ENCODE peak calls at places on chromosome 1, in eight cellular contexts. U, L, Y, V, D, H, E and K are unnamed samples. For H3K4me1, the result is how much of the 10 kb centered on the place peaks cover.

GRCh38 chr1:70403759-70404158 is 7.3 kb upstream of the CTH start:
- DNase-seq in U (no peak), L (no peak), Y (no peak), V (no peak), D (no peak), H (no peak), E (no peak), K (no peak)

GRCh38 chr1:117537291-117537920 is 68.4 kb upstream of the TENT5C start:
- DNase-seq in U (no peak), L (peak), Y (peak), V (peak), D (no peak), H (peak), E (no peak), K (peak)

GRCh38 chr1:58619286-58620054 is 42.4 kb upstream of the TACSTD2 start:
- DNase-seq in U (no peak), L (no peak), Y (no peak), V (peak), D (no peak), H (no peak), E (no peak), K (no peak)

GRCh38 chr1:23742670-23743286 is 493 bp upstream of the ELOA start:
- DNase-seq in U (no peak), L (peak), Y (no peak), V (peak), D (no peak), H (peak), E (no peak), K (no peak)

GRCh38 chr1:9164919-9165318 is 36.0 kb upstream of the GPR157 start:
- DNase-seq in U (no peak), L (no peak), Y (no peak), V (no peak), D (no peak), H (no peak), E (no peak), K (no peak)

GRCh38 chr1:160127865-160128523 is 12.4 kb downstream of the ATP1A2 start:
- DNase-seq in U (no peak), L (no peak), Y (no peak), V (peak), D (no peak), H (no peak), E (no peak), K (no peak)

GRCh38 chr1:94650301-94650700 is 108.7 kb upstream of the F3 start:
- DNase-seq in U (no peak), L (no peak), Y (no peak), V (no peak), D (no peak), H (no peak), E (no peak), K (no peak)

GRCh38 chr1:21200767-21201166 is 24.1 kb upstream of the EIF4G3 start:
- DNase-seq in U (no peak), L (no peak), Y (no peak), V (peak), D (no peak), H (no peak), E (no peak), K (no peak)

GRCh38 chr1:28456078-28456477 is 49.8 kb upstream of the RCC1 start:
- DNase-seq in U (no peak), L (no peak), Y (no peak), V (peak), D (no peak), H (peak), E (no peak), K (no peak)

GRCh38 chr1:234588402-234588801 is 21.6 kb downstream of the IRF2BP2 start:
- DNase-seq in U (no peak), L (no peak), Y (no peak), V (no peak), D (no peak), H (no peak), E (no peak), K (no peak)

GRCh38 chr1:33029921-33030320 is 6.8 kb downstream of the AK2 start:
- DNase-seq in U (no peak), L (no peak), Y (no peak), V (no peak), D (no peak), H (no peak), E (no peak), K (no peak)

GRCh38 chr1:151898519-151898991 is 10.8 kb downstream of the THEM4 start:
- DNase-seq in U (peak), L (peak), Y (no peak), V (peak), D (no peak), H (no peak), E (peak), K (no peak)

GRCh38 chr1:89306273-89306672 is 33.6 kb upstream of the GBP5 start:
- DNase-seq in U (no peak), L (no peak), Y (no peak), V (no peak), D (no peak), H (no peak), E (no peak), K (no peak)

GRCh38 chr1:172902861-172903381 is 147.8 kb downstream of the TNFSF18 start:
- DNase-seq in U (no peak), L (no peak), Y (no peak), V (no peak), D (no peak), H (peak), E (no peak), K (no peak)

GRCh38 chr1:216535059-216535458 is 111.8 kb upstream of the USH2A start:
- DNase-seq in U (no peak), L (no peak), Y (no peak), V (peak), D (no peak), H (no peak), E (no peak), K (no peak)

GRCh38 chr1:215290018-215290417 is 207.5 kb downstream of the KCNK2 start:
- DNase-seq in U (no peak), L (no peak), Y (no peak), V (no peak), D (no peak), H (no peak), E (no peak), K (no peak)

GRCh38 chr1:67688526-67689219 is 3.7 kb downstream of the GADD45A start:
- DNase-seq in U (no peak), L (no peak), Y (peak), V (no peak), D (no peak), H (no peak), E (no peak), K (no peak)

GRCh38 chr1:16922885-16923431 is 1.2 kb downstream of the CROCC start:
- DNase-seq in U (no peak), L (no peak), Y (no peak), V (no peak), D (no peak), H (no peak), E (no peak), K (no peak)

GRCh38 chr1:34694383-34694782 is 60.5 kb upstream of the GJB5 start:
- DNase-seq in U (no peak), L (no peak), Y (no peak), V (no peak), D (no peak), H (no peak), E (no peak), K (no peak)

GRCh38 chr1:212485218-212485609 is 52.5 kb downstream of the NENF start:
- DNase-seq in U (no peak), L (no peak), Y (no peak), V (no peak), D (no peak), H (no peak), E (no peak), K (no peak)
- H3K4me1 ChIP-seq in U (under half), L (under half), Y (under half), V (under half), D (under half), H (under half), E (under half), K (under half)

DNA sequence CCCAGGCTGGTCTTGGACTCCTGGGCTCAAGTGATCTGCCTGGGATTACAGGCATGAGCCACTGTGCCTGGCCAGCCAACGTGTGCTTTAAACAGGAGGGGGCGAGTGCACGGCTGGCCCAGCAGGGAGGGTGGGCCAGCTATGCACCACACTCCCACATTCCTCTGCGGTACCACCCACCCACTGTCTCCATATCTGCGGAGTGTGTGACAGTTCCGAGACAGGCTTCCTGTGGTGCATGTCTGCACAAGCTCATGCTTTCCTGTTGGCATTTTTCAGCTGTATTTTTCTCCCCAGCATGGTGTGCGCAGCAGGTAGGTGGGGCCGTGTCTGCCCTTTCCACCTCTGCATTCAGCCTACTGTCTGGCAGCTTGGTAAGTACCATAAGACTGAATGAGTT is 183.3 kb downstream of the AJAP1 start:
- DNase-seq in U (no peak), L (no peak), Y (no peak), V (no peak), D (no peak), H (peak), E (no peak), K (no peak)
- H3K4me3 ChIP-seq in U (no peak), L (no peak), Y (no peak), V (no peak), D (no peak), H (peak), E (no peak), K (no peak)

GRCh38 chr1:12204754-12205658 is 24.8 kb upstream of the VPS13D start:
- DNase-seq in U (no peak), L (no peak), Y (no peak), V (no peak), D (no peak), H (no peak), E (no peak), K (no peak)
- H3K4me1 ChIP-seq in U (half or more), L (under half), Y (under half), V (under half), D (under half), H (under half), E (half or more), K (under half)

GRCh38 chr1:230169454-230170152 is 102.6 kb downstream of the GALNT2 start:
- DNase-seq in U (no peak), L (no peak), Y (no peak), V (no peak), D (no peak), H (no peak), E (no peak), K (no peak)

GRCh38 chr1:230170610-230171009 is 103.6 kb downstream of the GALNT2 start:
- DNase-seq in U (no peak), L (no peak), Y (no peak), V (no peak), D (no peak), H (no peak), E (no peak), K (no peak)

GRCh38 chr1:230172016-230172356 is 104.9 kb downstream of the GALNT2 start:
- DNase-seq in U (no peak), L (no peak), Y (no peak), V (no peak), D (no peak), H (no peak), E (no peak), K (no peak)

GRCh38 chr1:230171337-230172015 is 104.4 kb downstream of the GALNT2 start:
- DNase-seq in U (no peak), L (no peak), Y (no peak), V (no peak), D (no peak), H (no peak), E (no peak), K (no peak)

GRCh38 chr1:230170153-230170547 is 103.1 kb downstream of the GALNT2 start:
- DNase-seq in U (no peak), L (no peak), Y (no peak), V (no peak), D (no peak), H (no peak), E (no peak), K (no peak)
- H3K4me3 ChIP-seq in U (no peak), L (no peak), Y (no peak), V (no peak), D (no peak), H (no peak), E (no peak), K (no peak)

GRCh38 chr1:19461352-19461645 is 24.0 kb downstream of the CAPZB start:
- DNase-seq in U (no peak), L (no peak), Y (no peak), V (no peak), D (no peak), H (no peak), E (no peak), K (no peak)

GRCh38 chr1:19460535-19461351 is 24.6 kb downstream of the CAPZB start:
- DNase-seq in U (no peak), L (no peak), Y (no peak), V (no peak), D (no peak), H (no peak), E (no peak), K (no peak)

GRCh38 chr1:19456915-19457554 is 28.3 kb downstream of the CAPZB start:
- DNase-seq in U (no peak), L (no peak), Y (peak), V (peak), D (no peak), H (no peak), E (no peak), K (no peak)

GRCh38 chr1:19457555-19457954 is 27.8 kb downstream of the CAPZB start:
- DNase-seq in U (no peak), L (no peak), Y (peak), V (no peak), D (no peak), H (no peak), E (no peak), K (no peak)

GRCh38 chr1:19458815-19459417 is 26.4 kb downstream of the CAPZB start:
- DNase-seq in U (no peak), L (peak), Y (no peak), V (no peak), D (no peak), H (no peak), E (no peak), K (no peak)
- H3K4me1 ChIP-seq in U (half or more), L (half or more), Y (half or more), V (under half), D (half or more), H (under half), E (half or more), K (under half)

GRCh38 chr1:181101581-181102226 is 13.2 kb downstream of the IER5 start:
- DNase-seq in U (no peak), L (no peak), Y (peak), V (peak), D (no peak), H (peak), E (no peak), K (no peak)
- H3K4me3 ChIP-seq in U (no peak), L (no peak), Y (peak), V (no peak), D (peak), H (no peak), E (no peak), K (peak)

GRCh38 chr1:181094813-181095212 is 6.3 kb downstream of the IER5 start:
- DNase-seq in U (no peak), L (peak), Y (peak), V (peak), D (no peak), H (no peak), E (no peak), K (no peak)

GRCh38 chr1:181097242-181097641 is 8.7 kb downstream of the IER5 start:
- DNase-seq in U (no peak), L (no peak), Y (no peak), V (no peak), D (no peak), H (no peak), E (no peak), K (no peak)

GRCh38 chr1:181095260-181095659 is 6.8 kb downstream of the IER5 start:
- DNase-seq in U (no peak), L (no peak), Y (no peak), V (no peak), D (no peak), H (no peak), E (no peak), K (no peak)

GRCh38 chr1:181094402-181094801 is 5.9 kb downstream of the IER5 start:
- DNase-seq in U (no peak), L (no peak), Y (no peak), V (no peak), D (no peak), H (no peak), E (no peak), K (no peak)

GRCh38 chr1:181095763-181096184 is 7.3 kb downstream of the IER5 start:
- DNase-seq in U (no peak), L (no peak), Y (no peak), V (no peak), D (no peak), H (no peak), E (no peak), K (no peak)
- H3K4me1 ChIP-seq in U (under half), L (half or more), Y (half or more), V (under half), D (half or more), H (half or more), E (under half), K (under half)

GRCh38 chr1:115655916-115656315 is 14.1 kb downstream of the VANGL1 start:
- DNase-seq in U (no peak), L (no peak), Y (no peak), V (no peak), D (no peak), H (no peak), E (no peak), K (no peak)

GRCh38 chr1:115654663-115655306 is 13.0 kb downstream of the VANGL1 start:
- DNase-seq in U (no peak), L (no peak), Y (no peak), V (peak), D (no peak), H (no peak), E (no peak), K (no peak)

GRCh38 chr1:115658646-115659045 is 16.9 kb downstream of the VANGL1 start:
- DNase-seq in U (no peak), L (no peak), Y (no peak), V (no peak), D (no peak), H (no peak), E (no peak), K (no peak)

GRCh38 chr1:115655307-115655664 is 13.5 kb downstream of the VANGL1 start:
- DNase-seq in U (no peak), L (no peak), Y (no peak), V (no peak), D (no peak), H (no peak), E (no peak), K (no peak)

GRCh38 chr1:115656461-115657077 is 14.8 kb downstream of the VANGL1 start:
- DNase-seq in U (no peak), L (no peak), Y (no peak), V (no peak), D (no peak), H (no peak), E (no peak), K (no peak)
- H3K4me3 ChIP-seq in U (no peak), L (no peak), Y (no peak), V (no peak), D (no peak), H (no peak), E (no peak), K (no peak)

GRCh38 chr1:15180189-15180588 is 26.6 kb downstream of the TMEM51 start:
- DNase-seq in U (no peak), L (no peak), Y (no peak), V (no peak), D (no peak), H (peak), E (no peak), K (no peak)
- H3K4me1 ChIP-seq in U (under half), L (half or more), Y (under half), V (under half), D (half or more), H (under half), E (under half), K (under half)

GRCh38 chr1:154328318-154329151 is 3.2 kb downstream of the ATP8B2 start:
- DNase-seq in U (peak), L (peak), Y (peak), V (peak), D (no peak), H (peak), E (peak), K (no peak)

GRCh38 chr1:154327466-154328317 is 2.4 kb downstream of the ATP8B2 start:
- DNase-seq in U (no peak), L (peak), Y (no peak), V (no peak), D (no peak), H (no peak), E (no peak), K (no peak)

GRCh38 chr1:154330669-154331068 is 5.3 kb downstream of the ATP8B2 start:
- DNase-seq in U (no peak), L (no peak), Y (no peak), V (no peak), D (no peak), H (no peak), E (no peak), K (no peak)

GRCh38 chr1:154329152-154329521 is 3.8 kb downstream of the ATP8B2 start:
- DNase-seq in U (no peak), L (no peak), Y (peak), V (no peak), D (no peak), H (no peak), E (no peak), K (no peak)

DNA sequence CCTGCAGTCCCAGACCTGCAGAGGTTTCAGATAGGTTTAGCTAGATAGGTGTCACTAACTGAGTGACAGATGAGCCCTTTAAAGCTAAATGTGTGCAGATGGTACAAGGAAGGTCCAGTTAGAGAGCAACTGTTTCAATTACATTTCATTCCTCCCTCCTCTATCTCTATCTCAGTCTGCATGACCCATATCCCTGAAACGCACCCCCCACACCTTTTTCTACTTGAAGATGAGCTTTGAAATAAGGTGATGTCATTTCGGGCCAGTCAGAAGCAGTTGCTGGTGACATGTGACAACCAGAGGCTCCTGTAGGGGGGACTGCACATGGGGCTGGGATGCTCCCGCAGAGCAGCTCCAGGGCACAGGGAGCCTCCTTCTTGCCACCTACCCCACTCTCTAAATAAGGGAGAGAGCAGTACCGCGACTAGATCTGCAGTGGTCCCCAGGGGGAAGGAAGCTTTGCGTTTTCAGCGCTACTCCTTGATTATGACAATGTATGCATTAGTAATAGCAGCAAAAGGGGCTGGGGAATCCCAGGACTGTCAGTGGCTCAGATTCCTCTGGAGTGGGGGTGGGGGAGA is 4.3 kb downstream of the ATP8B2 start:
- DNase-seq in U (peak), L (no peak), Y (no peak), V (no peak), D (no peak), H (no peak), E (no peak), K (no peak)
- H3K4me3 ChIP-seq in U (peak), L (no peak), Y (peak), V (no peak), D (no peak), H (no peak), E (peak), K (no peak)